ENCODE peak calls at places on chromosome 10, in ten cellular contexts. One of them, this sample, is unnamed.

GRCh38 chr10:14750900-14751575 is 23.7 kb downstream of the FAM107B start:
- DNase-seq in GM12878: no peak
- DNase-seq in dorsolateral prefrontal cortex: no peak
- DNase-seq in nephron progenitor cell: peak
- DNase-seq in GM12865: peak
- DNase-seq in cardiac fibroblast: no peak
- DNase-seq in IMR-90: no peak
- DNase-seq in stomach: no peak
- DNase-seq in Calu3: no peak
- DNase-seq in heart right ventricle: peak
- DNase-seq in this sample: peak

GRCh38 chr10:102611514-102612095 is 32.7 kb upstream of the TRIM8 start:
- DNase-seq in stomach: no peak
- DNase-seq in nephron progenitor cell: no peak
- DNase-seq in cardiac fibroblast: peak
- DNase-seq in GM12878: no peak
- DNase-seq in IMR-90: peak
- DNase-seq in Calu3: no peak
- DNase-seq in heart right ventricle: no peak
- DNase-seq in GM12865: no peak
- DNase-seq in dorsolateral prefrontal cortex: no peak
- DNase-seq in this sample: no peak

GRCh38 chr10:124529661-124530214 is 68.1 kb downstream of the LHPP start:
- DNase-seq in Calu3: no peak
- DNase-seq in stomach: no peak
- DNase-seq in nephron progenitor cell: no peak
- DNase-seq in dorsolateral prefrontal cortex: no peak
- DNase-seq in GM12865: no peak
- DNase-seq in GM12878: no peak
- DNase-seq in cardiac fibroblast: no peak
- DNase-seq in heart right ventricle: no peak
- DNase-seq in IMR-90: no peak
- DNase-seq in this sample: no peak

GRCh38 chr10:101397140-101397539 is 43.2 kb downstream of the BTRC start:
- DNase-seq in GM12878: no peak
- DNase-seq in stomach: no peak
- DNase-seq in IMR-90: peak
- DNase-seq in cardiac fibroblast: peak
- DNase-seq in GM12865: peak
- DNase-seq in nephron progenitor cell: no peak
- DNase-seq in dorsolateral prefrontal cortex: no peak
- DNase-seq in heart right ventricle: peak
- DNase-seq in Calu3: no peak
- DNase-seq in this sample: no peak

GRCh38 chr10:102384053-102384452 is 11.5 kb upstream of the NFKB2 start:
- DNase-seq in Calu3: no peak
- DNase-seq in IMR-90: no peak
- DNase-seq in nephron progenitor cell: no peak
- DNase-seq in stomach: no peak
- DNase-seq in cardiac fibroblast: peak
- DNase-seq in dorsolateral prefrontal cortex: no peak
- DNase-seq in heart right ventricle: no peak
- DNase-seq in GM12878: no peak
- DNase-seq in GM12865: no peak
- DNase-seq in this sample: no peak

GRCh38 chr10:42551582-42552187 is 86.7 kb downstream of the ZNF33B start:
- DNase-seq in cardiac fibroblast: peak
- DNase-seq in GM12878: no peak
- DNase-seq in heart right ventricle: no peak
- DNase-seq in stomach: no peak
- DNase-seq in GM12865: peak
- DNase-seq in nephron progenitor cell: no peak
- DNase-seq in Calu3: no peak
- DNase-seq in IMR-90: no peak
- DNase-seq in dorsolateral prefrontal cortex: no peak
- DNase-seq in this sample: no peak

GRCh38 chr10:47042199-47042473 is 130.9 kb downstream of the PTPN20 start:
- DNase-seq in GM12878: no peak
- DNase-seq in IMR-90: no peak
- DNase-seq in Calu3: no peak
- DNase-seq in stomach: no peak
- DNase-seq in heart right ventricle: no peak
- DNase-seq in dorsolateral prefrontal cortex: no peak
- DNase-seq in GM12865: no peak
- DNase-seq in cardiac fibroblast: no peak
- DNase-seq in nephron progenitor cell: no peak
- DNase-seq in this sample: no peak

GRCh38 chr10:102120987-102121738 is 995 bp upstream of the LDB1 start:
- DNase-seq in stomach: peak
- DNase-seq in dorsolateral prefrontal cortex: peak
- DNase-seq in GM12865: no peak
- DNase-seq in nephron progenitor cell: peak
- DNase-seq in Calu3: no peak
- DNase-seq in heart right ventricle: peak
- DNase-seq in cardiac fibroblast: peak
- DNase-seq in IMR-90: peak
- DNase-seq in GM12878: no peak
- DNase-seq in this sample: no peak

GRCh38 chr10:20289055-20289454 is 472.8 kb downstream of the PLXDC2 start:
- DNase-seq in GM12878: no peak
- DNase-seq in Calu3: no peak
- DNase-seq in GM12865: no peak
- DNase-seq in IMR-90: no peak
- DNase-seq in heart right ventricle: no peak
- DNase-seq in dorsolateral prefrontal cortex: no peak
- DNase-seq in nephron progenitor cell: no peak
- DNase-seq in stomach: no peak
- DNase-seq in cardiac fibroblast: no peak
- DNase-seq in this sample: no peak

GRCh38 chr10:124126711-124127385 is 33.5 kb upstream of the CHST15 start:
- DNase-seq in cardiac fibroblast: no peak
- DNase-seq in heart right ventricle: no peak
- DNase-seq in GM12865: no peak
- DNase-seq in Calu3: no peak
- DNase-seq in dorsolateral prefrontal cortex: no peak
- DNase-seq in stomach: no peak
- DNase-seq in nephron progenitor cell: no peak
- DNase-seq in IMR-90: no peak
- DNase-seq in GM12878: no peak
- DNase-seq in this sample: no peak

GRCh38 chr10:122044713-122045112 is 55.8 kb downstream of the TACC2 start:
- DNase-seq in cardiac fibroblast: peak
- DNase-seq in GM12878: no peak
- DNase-seq in dorsolateral prefrontal cortex: no peak
- DNase-seq in Calu3: no peak
- DNase-seq in heart right ventricle: peak
- DNase-seq in GM12865: no peak
- DNase-seq in nephron progenitor cell: no peak
- DNase-seq in IMR-90: peak
- DNase-seq in stomach: no peak
- DNase-seq in this sample: no peak

GRCh38 chr10:43437141-43437860 is 390 bp downstream of the ZNF487 start:
- DNase-seq in heart right ventricle: no peak
- DNase-seq in dorsolateral prefrontal cortex: no peak
- DNase-seq in cardiac fibroblast: peak
- DNase-seq in stomach: no peak
- DNase-seq in GM12865: no peak
- DNase-seq in IMR-90: no peak
- DNase-seq in Calu3: no peak
- DNase-seq in nephron progenitor cell: no peak
- DNase-seq in GM12878: no peak
- DNase-seq in this sample: no peak

GRCh38 chr10:133109736-133110532 is 22.2 kb downstream of the ADGRA1 start:
- DNase-seq in nephron progenitor cell: no peak
- DNase-seq in Calu3: peak
- DNase-seq in stomach: peak
- DNase-seq in cardiac fibroblast: no peak
- DNase-seq in IMR-90: no peak
- DNase-seq in heart right ventricle: peak
- DNase-seq in GM12878: no peak
- DNase-seq in dorsolateral prefrontal cortex: no peak
- DNase-seq in GM12865: no peak
- DNase-seq in this sample: no peak

GRCh38 chr10:62851449-62851848 is 35.3 kb upstream of the EGR2 start:
- DNase-seq in stomach: no peak
- DNase-seq in IMR-90: peak
- DNase-seq in heart right ventricle: no peak
- DNase-seq in GM12865: peak
- DNase-seq in cardiac fibroblast: peak
- DNase-seq in Calu3: no peak
- DNase-seq in dorsolateral prefrontal cortex: no peak
- DNase-seq in nephron progenitor cell: no peak
- DNase-seq in GM12878: no peak
- DNase-seq in this sample: no peak
- TF ChIP-seq CTCF in stomach: no peak
- TF ChIP-seq CTCF in IMR-90: peak
- TF ChIP-seq CTCF in heart right ventricle: no peak
- TF ChIP-seq CTCF in GM12865: peak
- TF ChIP-seq CTCF in cardiac fibroblast: peak
- TF ChIP-seq CTCF in Calu3: no peak
- TF ChIP-seq CTCF in dorsolateral prefrontal cortex: no peak
- TF ChIP-seq CTCF in nephron progenitor cell: no peak
- TF ChIP-seq CTCF in GM12878: peak
- TF ChIP-seq CTCF in this sample: no peak

GRCh38 chr10:97000487-97001182 is 168.5 kb downstream of the LCOR start:
- DNase-seq in nephron progenitor cell: no peak
- DNase-seq in GM12865: no peak
- DNase-seq in GM12878: no peak
- DNase-seq in IMR-90: no peak
- DNase-seq in stomach: no peak
- DNase-seq in heart right ventricle: no peak
- DNase-seq in cardiac fibroblast: no peak
- DNase-seq in Calu3: no peak
- DNase-seq in dorsolateral prefrontal cortex: no peak
- DNase-seq in this sample: no peak
- TF ChIP-seq CTCF in nephron progenitor cell: no peak
- TF ChIP-seq CTCF in GM12865: peak
- TF ChIP-seq CTCF in GM12878: no peak
- TF ChIP-seq CTCF in IMR-90: no peak
- TF ChIP-seq CTCF in stomach: no peak
- TF ChIP-seq CTCF in heart right ventricle: no peak
- TF ChIP-seq CTCF in cardiac fibroblast: no peak
- TF ChIP-seq CTCF in Calu3: no peak
- TF ChIP-seq CTCF in dorsolateral prefrontal cortex: no peak
- TF ChIP-seq CTCF in this sample: no peak

DNA sequence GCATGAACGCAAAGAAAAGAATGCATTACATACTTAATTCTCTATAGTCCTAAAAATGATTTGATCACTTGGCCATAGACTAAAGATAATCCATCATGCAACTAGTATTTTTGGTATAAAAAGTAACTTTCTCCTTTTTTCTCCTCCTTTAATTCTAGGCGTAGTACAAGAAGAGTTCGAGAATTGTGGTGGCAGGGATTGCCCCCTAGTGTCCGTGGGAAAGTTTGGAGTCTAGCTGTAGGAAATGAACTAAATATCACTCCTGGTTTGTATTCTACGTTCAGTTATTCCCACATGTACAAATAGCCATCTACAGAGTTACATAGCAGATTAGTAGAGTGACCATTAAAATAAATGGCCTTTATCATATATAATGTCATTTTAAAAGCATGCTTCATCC is 45.5 kb upstream of the HELLS start:
- DNase-seq in stomach: no peak
- DNase-seq in GM12865: no peak
- DNase-seq in nephron progenitor cell: no peak
- DNase-seq in IMR-90: no peak
- DNase-seq in dorsolateral prefrontal cortex: no peak
- DNase-seq in cardiac fibroblast: peak
- DNase-seq in heart right ventricle: no peak
- DNase-seq in GM12878: no peak
- DNase-seq in Calu3: no peak
- DNase-seq in this sample: no peak
- TF ChIP-seq CTCF in stomach: peak
- TF ChIP-seq CTCF in GM12865: no peak
- TF ChIP-seq CTCF in nephron progenitor cell: peak
- TF ChIP-seq CTCF in IMR-90: peak
- TF ChIP-seq CTCF in dorsolateral prefrontal cortex: peak
- TF ChIP-seq CTCF in cardiac fibroblast: peak
- TF ChIP-seq CTCF in heart right ventricle: no peak
- TF ChIP-seq CTCF in GM12878: no peak
- TF ChIP-seq CTCF in Calu3: peak
- TF ChIP-seq CTCF in this sample: no peak

GRCh38 chr10:115831025-115831424 is 442.0 kb downstream of the GFRA1 start:
- DNase-seq in GM12878: no peak
- DNase-seq in GM12865: no peak
- DNase-seq in stomach: no peak
- DNase-seq in cardiac fibroblast: no peak
- DNase-seq in heart right ventricle: no peak
- DNase-seq in IMR-90: no peak
- DNase-seq in Calu3: no peak
- DNase-seq in dorsolateral prefrontal cortex: no peak
- DNase-seq in nephron progenitor cell: no peak
- DNase-seq in this sample: no peak

GRCh38 chr10:115827650-115828049 is 445.4 kb downstream of the GFRA1 start:
- DNase-seq in nephron progenitor cell: no peak
- DNase-seq in stomach: no peak
- DNase-seq in heart right ventricle: no peak
- DNase-seq in Calu3: no peak
- DNase-seq in GM12865: no peak
- DNase-seq in IMR-90: peak
- DNase-seq in cardiac fibroblast: peak
- DNase-seq in dorsolateral prefrontal cortex: no peak
- DNase-seq in GM12878: no peak
- DNase-seq in this sample: no peak

GRCh38 chr10:115827180-115827579 is 445.8 kb downstream of the GFRA1 start:
- DNase-seq in heart right ventricle: no peak
- DNase-seq in GM12878: no peak
- DNase-seq in Calu3: no peak
- DNase-seq in cardiac fibroblast: peak
- DNase-seq in IMR-90: peak
- DNase-seq in GM12865: no peak
- DNase-seq in dorsolateral prefrontal cortex: no peak
- DNase-seq in stomach: no peak
- DNase-seq in nephron progenitor cell: no peak
- DNase-seq in this sample: no peak

GRCh38 chr10:115830260-115830970 is 442.6 kb downstream of the GFRA1 start:
- DNase-seq in IMR-90: peak
- DNase-seq in GM12878: no peak
- DNase-seq in cardiac fibroblast: peak
- DNase-seq in stomach: no peak
- DNase-seq in dorsolateral prefrontal cortex: no peak
- DNase-seq in Calu3: no peak
- DNase-seq in nephron progenitor cell: no peak
- DNase-seq in GM12865: no peak
- DNase-seq in heart right ventricle: no peak
- DNase-seq in this sample: no peak

DNA sequence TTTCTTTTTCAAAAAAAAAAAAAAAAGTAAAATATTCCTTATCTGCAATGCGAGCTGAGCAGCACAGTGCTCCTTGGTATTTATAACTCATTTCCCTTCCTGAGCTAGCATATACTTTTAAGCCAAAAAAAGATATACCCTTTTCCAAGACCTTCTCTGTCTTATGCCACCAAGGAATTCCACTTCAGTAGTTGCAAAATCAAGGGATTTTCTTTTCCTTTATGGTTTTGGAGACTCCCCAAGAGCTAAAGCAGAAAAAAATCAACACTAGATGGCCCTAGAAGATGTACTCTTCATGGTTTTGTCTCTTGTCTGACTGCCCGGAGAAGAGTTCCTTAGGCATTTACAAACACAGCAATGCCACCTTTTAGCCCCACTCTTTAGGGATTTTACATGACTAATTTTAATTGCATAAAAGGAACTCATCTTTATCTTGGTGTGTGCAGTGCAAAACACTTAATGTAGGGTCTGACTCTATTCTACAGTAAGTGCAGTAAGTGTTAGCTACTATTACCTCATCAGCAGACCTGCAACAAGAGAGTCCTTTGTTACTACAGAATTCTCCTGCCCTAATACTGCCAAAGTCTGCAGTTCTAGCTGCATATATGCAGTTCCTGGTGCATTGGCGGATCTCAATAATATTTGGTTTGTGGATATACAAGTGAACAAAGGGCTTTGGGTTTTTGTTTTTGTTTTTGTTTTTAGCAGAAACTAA is 443.3 kb downstream of the GFRA1 start:
- DNase-seq in nephron progenitor cell: no peak
- DNase-seq in cardiac fibroblast: peak
- DNase-seq in IMR-90: peak
- DNase-seq in GM12865: no peak
- DNase-seq in stomach: no peak
- DNase-seq in GM12878: no peak
- DNase-seq in Calu3: no peak
- DNase-seq in heart right ventricle: no peak
- DNase-seq in dorsolateral prefrontal cortex: no peak
- DNase-seq in this sample: no peak
- TF ChIP-seq CTCF in nephron progenitor cell: no peak
- TF ChIP-seq CTCF in cardiac fibroblast: peak
- TF ChIP-seq CTCF in IMR-90: peak
- TF ChIP-seq CTCF in GM12865: no peak
- TF ChIP-seq CTCF in stomach: no peak
- TF ChIP-seq CTCF in GM12878: no peak
- TF ChIP-seq CTCF in Calu3: no peak
- TF ChIP-seq CTCF in heart right ventricle: no peak
- TF ChIP-seq CTCF in dorsolateral prefrontal cortex: no peak
- TF ChIP-seq CTCF in this sample: no peak